ENCODE peak calls at places on chromosomes 5 and 9, in five cellular contexts. N is fibroblast of the aortic adventitia, T is HFF-Myc, C is astrocyte of the spinal cord, J is tibial nerve. P is an unnamed sample.

GRCh38 chr9:734831-735511 is 106.5 kb upstream of the DMRT1 start:
- DNase-seq in N (peak; percentile 98), T (peak; percentile 49), C (peak; percentile 96), J (no peak), P (peak; percentile 97)

GRCh38 chr9:134325096-134325812 is 1.0 kb upstream of the RXRA start:
- DNase-seq in N (peak; percentile 58), T (no peak), C (peak; percentile 65), J (no peak), P (peak; percentile 56)

GRCh38 chr5:52886206-52886605 is 98.5 kb downstream of the ITGA1 start:
- DNase-seq in N (no peak), T (no peak), C (no peak), J (no peak), P (no peak)

GRCh38 chr5:93572773-93573626 is 8.0 kb downstream of the NR2F1-AS1 start:
- DNase-seq in N (peak; percentile 44), T (no peak), C (peak; percentile 68), J (no peak), P (no peak)

GRCh38 chr5:146223179-146223578 is 19.8 kb downstream of the RBM27 start:
- DNase-seq in N (no peak), T (no peak), C (no peak), J (no peak), P (no peak)

GRCh38 chr9:94083384-94083783 is 880 bp upstream of the PTPDC1 start:
- DNase-seq in N (peak; percentile 40), T (no peak), C (no peak), J (no peak), P (peak; percentile 60)

GRCh38 chr9:119375892-119376291 is 6.7 kb upstream of the BRINP1 start:
- DNase-seq in N (peak; percentile 5), T (no peak), C (no peak), J (no peak), P (peak; percentile 17)

GRCh38 chr9:92658176-92658575 is 11.8 kb downstream of the IPPK start:
- DNase-seq in N (no peak), T (no peak), C (no peak), J (no peak), P (no peak)

GRCh38 chr9:133702798-133703570 is 35.2 kb downstream of the SARDH start:
- DNase-seq in N (no peak), T (no peak), C (no peak), J (no peak), P (no peak)

GRCh38 chr5:172002840-172003512 is 3.5 kb downstream of the FBXW11 start:
- DNase-seq in N (no peak), T (no peak), C (no peak), J (no peak), P (no peak)

GRCh38 chr5:128498844-128499455 is 39.1 kb downstream of the FBN2 start:
- DNase-seq in N (peak; percentile 85), T (peak; percentile 27), C (peak; percentile 84), J (no peak), P (peak; percentile 88)

GRCh38 chr5:142290574-142291299 is 34.1 kb downstream of the SPRY4 start:
- DNase-seq in N (peak; percentile 68), T (peak; percentile 21), C (peak; percentile 35), J (no peak), P (peak; percentile 42)

GRCh38 chr5:129400395-129400983 is 59.6 kb upstream of the ADAMTS19 start:
- DNase-seq in N (peak; percentile 4), T (no peak), C (no peak), J (no peak), P (peak; percentile 37)

GRCh38 chr5:115758356-115758755 is 58.1 kb downstream of the CDO1 start:
- DNase-seq in N (no peak), T (no peak), C (no peak), J (no peak), P (no peak)

GRCh38 chr5:39164529-39165402 is 54.6 kb downstream of the FYB1 start:
- DNase-seq in N (peak; percentile 22), T (no peak), C (no peak), J (no peak), P (no peak)

GRCh38 chr9:113548221-113549041 is 84.9 kb downstream of the RGS3 start:
- DNase-seq in N (peak; percentile 81), T (no peak), C (peak; percentile 25), J (no peak), P (peak; percentile 41)

GRCh38 chr5:51383494-51384081 is 340 bp downstream of the ISL1 start:
- DNase-seq in N (peak; percentile 39), T (no peak), C (no peak), J (no peak), P (no peak)

GRCh38 chr5:51382508-51382758 is 815 bp upstream of the ISL1 start:
- DNase-seq in N (peak; percentile 40), T (no peak), C (no peak), J (no peak), P (no peak)

GRCh38 chr5:51384281-51384840 is 1.1 kb downstream of the ISL1 start:
- DNase-seq in N (peak; percentile 40), T (no peak), C (no peak), J (no peak), P (no peak)

GRCh38 chr5:51381801-51382507 is 1.3 kb upstream of the ISL1 start:
- DNase-seq in N (peak; percentile 41), T (no peak), C (no peak), J (no peak), P (no peak)

DNA sequence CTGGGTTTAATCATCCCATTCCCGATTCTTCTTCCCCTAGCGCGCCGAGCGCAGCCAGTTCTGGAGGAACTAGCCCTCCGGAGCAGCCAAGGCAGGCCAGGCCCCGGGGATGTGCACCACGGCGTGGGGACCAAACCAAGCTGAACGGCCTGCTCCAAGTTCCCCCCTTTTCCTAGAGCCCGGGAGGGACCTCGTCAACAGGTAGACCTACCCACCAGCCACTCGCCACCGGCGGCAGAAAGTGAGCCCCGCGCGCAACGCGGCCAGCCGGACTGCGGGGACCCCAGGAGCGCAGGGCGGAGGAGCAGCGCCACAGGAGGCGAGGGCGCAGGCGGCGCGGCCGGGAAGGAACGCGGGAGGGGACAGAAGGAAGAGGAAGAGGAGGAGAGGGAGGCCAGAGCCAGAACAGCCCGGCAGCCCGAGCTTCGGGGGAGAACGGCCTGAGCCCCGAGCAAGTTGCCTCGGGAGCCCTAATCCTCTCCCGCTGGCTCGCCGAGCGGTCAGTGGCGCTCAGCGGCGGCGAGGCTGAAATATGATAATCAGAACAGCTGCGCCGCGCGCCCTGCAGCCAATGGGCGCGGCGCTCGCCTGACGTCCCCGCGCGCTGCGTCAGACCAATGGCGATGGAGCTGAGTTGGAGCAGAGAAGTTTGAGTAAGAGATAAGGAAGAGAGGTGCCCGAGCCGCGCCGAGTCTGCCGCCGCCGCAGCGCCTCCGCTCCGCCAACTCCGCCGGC is at the start of gene ISL1:
- DNase-seq in N (peak; percentile 86), T (peak; percentile 84), C (peak; percentile 77), J (no peak), P (peak; percentile 42)
- H3K4me3 ChIP-seq in N (peak within 1 kb of the TSS; percentile 74), T (peak within 1 kb of the TSS; percentile 75), C (peak within 1 kb of the TSS; percentile 40), J (peak within 1 kb of the TSS; percentile 35), P (peak within 1 kb of the TSS; percentile 32)

DNA sequence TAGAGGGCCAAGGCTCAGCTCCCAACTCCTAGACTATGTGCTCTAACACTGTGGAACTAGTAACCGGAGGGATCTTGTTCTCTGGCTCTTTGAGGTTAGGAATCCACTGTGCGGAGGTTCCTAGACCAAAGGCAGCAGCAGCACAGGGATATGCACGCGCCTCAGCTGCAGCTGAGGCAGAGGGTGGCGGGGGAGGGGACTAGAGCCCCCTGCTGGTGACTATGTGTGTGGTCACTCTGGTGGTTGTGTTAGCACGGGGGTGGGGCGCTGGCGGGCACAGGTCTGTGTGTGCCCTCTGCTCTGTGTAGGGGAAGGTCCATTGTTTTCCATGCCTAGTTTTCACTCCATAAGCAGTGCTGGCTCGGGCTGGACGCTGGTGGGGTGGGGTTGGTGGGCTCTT is 458.0 kb upstream of the IZUMO3 start:
- DNase-seq in N (no peak), T (no peak), C (no peak), J (no peak), P (no peak)
- TF ChIP-seq CTCF in N (no peak), T (no peak), C (no peak), J (no peak), P (no peak)

GRCh38 chr9:109319631-109320233 is 1.1 kb downstream of the EPB41L4B start:
- DNase-seq in N (no peak), T (no peak), C (peak; percentile 4), J (no peak), P (no peak)
- H3K4me3 ChIP-seq in N (peak overlapping the region; percentile 42), T (no peak overlapping the region), C (peak overlapping the region; percentile 42), J (peak overlapping the region; percentile 52), P (peak overlapping the region; percentile 39)

GRCh38 chr9:37329576-37329975 is 92.9 kb upstream of the GRHPR start:
- DNase-seq in N (peak; percentile 61), T (no peak), C (peak; percentile 37), J (no peak), P (peak; percentile 59)
- TF ChIP-seq CTCF in N (peak; percentile 47), T (peak; percentile 33), C (peak; percentile 42), J (no peak), P (peak; percentile 42)

GRCh38 chr9:17905356-17906203 is 326.7 kb downstream of the SH3GL2 start:
- DNase-seq in N (no peak), T (no peak), C (no peak), J (no peak), P (no peak)
- H3K4me3 ChIP-seq in N (no peak overlapping the region), T (no peak overlapping the region), C (no peak overlapping the region), J (peak overlapping the region; percentile 42), P (no peak overlapping the region)

GRCh38 chr9:128787583-128788156 is 617 bp downstream of the TBC1D13 start:
- DNase-seq in N (peak; percentile 19), T (no peak), C (no peak), J (no peak), P (peak; percentile 20)
- TF ChIP-seq CTCF in N (no peak), T (no peak), C (no peak), J (no peak), P (no peak)

GRCh38 chr9:137301086-137301947 is 754 bp downstream of the NRARP start:
- DNase-seq in N (peak; percentile 25), T (no peak), C (peak; percentile 57), J (no peak), P (peak; percentile 67)
- H3K4me3 ChIP-seq in N (peak overlapping the region; percentile 44), T (peak overlapping the region; percentile 42), C (peak overlapping the region; percentile 37), J (peak overlapping the region; percentile 47), P (peak overlapping the region; percentile 38)

DNA sequence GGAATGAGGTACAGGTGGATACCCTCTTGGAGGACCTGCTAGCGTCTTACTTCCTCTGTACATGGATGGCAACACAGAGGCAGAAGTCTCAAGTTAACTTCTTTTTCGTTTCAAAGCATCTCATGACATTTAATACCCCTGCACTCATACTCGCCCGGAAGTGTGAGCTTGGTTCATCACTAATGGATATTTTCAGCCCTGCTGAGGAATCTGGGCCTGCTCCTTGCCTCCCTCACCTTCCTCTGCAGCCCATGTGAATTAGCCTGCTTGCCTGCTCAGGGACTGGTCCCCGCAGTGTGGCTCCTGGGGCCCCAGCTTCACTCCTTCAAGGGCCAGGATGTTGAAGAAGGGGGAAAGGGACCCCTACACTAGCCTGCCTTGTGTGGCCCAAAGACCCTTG is 34.1 kb downstream of the GADD45G start:
- DNase-seq in N (no peak), T (no peak), C (no peak), J (no peak), P (no peak)
- TF ChIP-seq CTCF in N (no peak), T (no peak), C (no peak), J (no peak), P (no peak)

P was measured in cardiac fibroblast.